ENCODE peak calls at places on chromosomes 3 and 15, in seven cellular contexts. E is iPS-NIHi11; J is BJ; D is stimulated activated naive CD4-positive, alpha-beta T cell; W is upper lobe of left lung; T is posterior vena cava; Z is astrocyte of the spinal cord. G is an unnamed sample.

GRCh38 chr3:84194032-84194431 is 764.8 kb upstream of the CADM2 start:
- DNase-seq in E (no peak), J (no peak), D (no peak), W (no peak), T (no peak), Z (no peak), G (no peak)

GRCh38 chr15:88974392-88974791 is 61.2 kb upstream of the MFGE8 start:
- DNase-seq in E (no peak), J (no peak), D (no peak), W (no peak), T (no peak), Z (no peak), G (no peak)

GRCh38 chr3:17905996-17906395 is 163.6 kb upstream of the TBC1D5 start:
- DNase-seq in E (no peak), J (no peak), D (no peak), W (no peak), T (no peak), Z (peak; percentile 10), G (no peak)

GRCh38 chr3:193983846-193984245 is 152.1 kb upstream of the HES1 start:
- DNase-seq in E (no peak), J (no peak), D (no peak), W (no peak), T (no peak), Z (no peak), G (no peak)

GRCh38 chr15:58985443-58985842 is 2.0 kb upstream of the RNF111 start:
- DNase-seq in E (peak; percentile 20), J (no peak), D (no peak), W (no peak), T (no peak), Z (no peak), G (no peak)

GRCh38 chr3:196193738-196194541 is 17.3 kb downstream of the ZDHHC19 start:
- DNase-seq in E (no peak), J (no peak), D (no peak), W (peak; percentile 81), T (no peak), Z (no peak), G (no peak)

GRCh38 chr3:13548696-13549512 is at the start of gene FBLN2:
- DNase-seq in E (peak; percentile 99), J (no peak), D (no peak), W (no peak), T (no peak), Z (no peak), G (no peak)

GRCh38 chr3:100982710-100983109 is 10.5 kb downstream of the ABI3BP start:
- DNase-seq in E (no peak), J (no peak), D (no peak), W (no peak), T (peak; percentile 89), Z (peak; percentile 40), G (no peak)

GRCh38 chr3:44918581-44918980 is 44.2 kb downstream of the TGM4 start:
- DNase-seq in E (no peak), J (no peak), D (no peak), W (no peak), T (no peak), Z (no peak), G (no peak)

GRCh38 chr3:105553851-105554250 is 187.1 kb downstream of the ALCAM start:
- DNase-seq in E (no peak), J (peak; percentile 6), D (no peak), W (no peak), T (no peak), Z (no peak), G (no peak)

GRCh38 chr3:66393486-66394260 is 107.1 kb downstream of the LRIG1 start:
- DNase-seq in E (no peak), J (no peak), D (peak; percentile 17), W (no peak), T (peak; percentile 67), Z (peak; percentile 90), G (peak; percentile 47)

GRCh38 chr3:72487078-72487765 is 361.0 kb downstream of the SHQ1 start:
- DNase-seq in E (peak; percentile 60), J (peak; percentile 72), D (no peak), W (peak; percentile 86), T (peak; percentile 90), Z (peak; percentile 82), G (no peak)

GRCh38 chr15:89633585-89633984 is 21.7 kb downstream of the KIF7 start:
- DNase-seq in E (no peak), J (no peak), D (no peak), W (no peak), T (peak; percentile 65), Z (no peak), G (no peak)

GRCh38 chr15:45732544-45733130 is 97.8 kb downstream of the SQOR start:
- DNase-seq in E (peak; percentile 20), J (no peak), D (no peak), W (no peak), T (no peak), Z (no peak), G (no peak)

GRCh38 chr15:70195808-70196304 is 98.1 kb upstream of the TLE3 start:
- DNase-seq in E (peak; percentile 63), J (peak; percentile 44), D (no peak), W (peak; percentile 33), T (peak; percentile 95), Z (peak; percentile 92), G (no peak)

GRCh38 chr15:98369081-98369716 is 279.1 kb upstream of the IGF1R start:
- DNase-seq in E (no peak), J (no peak), D (no peak), W (no peak), T (no peak), Z (no peak), G (no peak)

GRCh38 chr3:128072454-128073184 is 20.4 kb downstream of the SEC61A1 start:
- DNase-seq in E (no peak), J (no peak), D (no peak), W (no peak), T (peak; percentile 75), Z (no peak), G (no peak)

GRCh38 chr3:169147246-169148008 is 516.1 kb downstream of the MECOM start:
- DNase-seq in E (peak; percentile 71), J (no peak), D (no peak), W (peak; percentile 44), T (peak; percentile 62), Z (peak; percentile 76), G (no peak)

GRCh38 chr15:44666208-44667038 is 3.0 kb upstream of the SPG11 start:
- DNase-seq in E (no peak), J (no peak), D (no peak), W (no peak), T (no peak), Z (no peak), G (peak; percentile 62)

GRCh38 chr15:98953950-98954349 is 53.6 kb downstream of the PGPEP1L start:
- DNase-seq in E (no peak), J (no peak), D (no peak), W (no peak), T (no peak), Z (no peak), G (no peak)

GRCh38 chr3:189641776-189642175 is 10.6 kb downstream of the TP63 start:
- DNase-seq in E (no peak), J (no peak), D (no peak), W (no peak), T (no peak), Z (no peak), G (no peak)

GRCh38 chr3:119741701-119742100 is 38.9 kb downstream of the CFAP91 start:
- DNase-seq in E (no peak), J (no peak), D (no peak), W (no peak), T (no peak), Z (no peak), G (no peak)

GRCh38 chr3:19489936-19490335 is 341.6 kb downstream of the KCNH8 start:
- DNase-seq in E (no peak), J (no peak), D (no peak), W (no peak), T (no peak), Z (no peak), G (no peak)

GRCh38 chr3:50542177-50543034 is 25.1 kb downstream of the C3orf18 start:
- DNase-seq in E (peak; percentile 94), J (no peak), D (peak; percentile 49), W (peak; percentile 70), T (peak; percentile 90), Z (peak; percentile 45), G (no peak)

GRCh38 chr3:53581671-53582070 is 87.3 kb downstream of the CACNA1D start:
- DNase-seq in E (no peak), J (no peak), D (no peak), W (no peak), T (no peak), Z (peak; percentile 1), G (no peak)

GRCh38 chr3:37712918-37713819 is 148.5 kb upstream of the CTDSPL start:
- DNase-seq in E (no peak), J (no peak), D (no peak), W (no peak), T (no peak), Z (peak; percentile 67), G (no peak)

GRCh38 chr15:41892621-41893421 is 1.0 kb downstream of the SPTBN5 start:
- DNase-seq in E (peak; percentile 65), J (no peak), D (peak; percentile 11), W (peak; percentile 90), T (no peak), Z (no peak), G (no peak)

GRCh38 chr15:80309769-80310384 is 57.9 kb upstream of the CTXND1 start:
- DNase-seq in E (peak; percentile 61), J (no peak), D (no peak), W (no peak), T (no peak), Z (peak; percentile 17), G (no peak)

GRCh38 chr15:87089551-87089950 is 1009.9 kb downstream of the AGBL1 start:
- DNase-seq in E (no peak), J (no peak), D (no peak), W (no peak), T (no peak), Z (no peak), G (no peak)

GRCh38 chr3:137460944-137461343 is 303.2 kb upstream of the SOX14 start:
- DNase-seq in E (no peak), J (no peak), D (no peak), W (no peak), T (no peak), Z (no peak), G (no peak)

GRCh38 chr3:79937567-79937966 is 169.8 kb upstream of the ROBO1 start:
- DNase-seq in E (peak; percentile 61), J (no peak), D (no peak), W (peak; percentile 32), T (no peak), Z (no peak), G (no peak)

GRCh38 chr15:59300618-59301139 is 72.0 kb downstream of the MYO1E start:
- DNase-seq in E (no peak), J (no peak), D (no peak), W (peak; percentile 31), T (no peak), Z (no peak), G (no peak)